ENCODE peak calls at places on chromosomes 13 and 19, in nine cellular contexts. One of them, this sample, is unnamed.

GRCh38 chr13:108005231-108005630 is 210.1 kb downstream of the LIG4 start:
- DNase-seq in tibial nerve: no peak
- DNase-seq in cardiac muscle cell: no peak
- DNase-seq in left ventricle myocardium inferior: no peak
- DNase-seq in transverse colon: no peak
- DNase-seq in omental fat pad: no peak
- DNase-seq in GM12865: no peak
- DNase-seq in coronary artery: no peak
- DNase-seq in Peyer's patch: no peak
- DNase-seq in this sample: no peak

GRCh38 chr19:36081385-36081784 is 26.7 kb downstream of the WDR62 start:
- DNase-seq in transverse colon: no peak
- DNase-seq in cardiac muscle cell: no peak
- DNase-seq in omental fat pad: no peak
- DNase-seq in Peyer's patch: no peak
- DNase-seq in coronary artery: no peak
- DNase-seq in GM12865: no peak
- DNase-seq in left ventricle myocardium inferior: no peak
- DNase-seq in tibial nerve: peak
- DNase-seq in this sample: no peak

GRCh38 chr13:39025433-39025839 is 12.5 kb downstream of the PROSER1 start:
- DNase-seq in tibial nerve: no peak
- DNase-seq in Peyer's patch: no peak
- DNase-seq in left ventricle myocardium inferior: no peak
- DNase-seq in transverse colon: peak
- DNase-seq in omental fat pad: no peak
- DNase-seq in coronary artery: no peak
- DNase-seq in cardiac muscle cell: no peak
- DNase-seq in GM12865: no peak
- DNase-seq in this sample: no peak

GRCh38 chr19:54523403-54523802 is 20.8 kb downstream of the LAIR2 start:
- DNase-seq in tibial nerve: no peak
- DNase-seq in left ventricle myocardium inferior: no peak
- DNase-seq in omental fat pad: no peak
- DNase-seq in coronary artery: no peak
- DNase-seq in GM12865: peak
- DNase-seq in transverse colon: no peak
- DNase-seq in Peyer's patch: no peak
- DNase-seq in cardiac muscle cell: no peak
- DNase-seq in this sample: no peak

GRCh38 chr19:10543420-10544241 is at the start of gene ATG4D:
- DNase-seq in omental fat pad: peak
- DNase-seq in GM12865: peak
- DNase-seq in tibial nerve: peak
- DNase-seq in Peyer's patch: peak
- DNase-seq in cardiac muscle cell: peak
- DNase-seq in transverse colon: peak
- DNase-seq in left ventricle myocardium inferior: peak
- DNase-seq in coronary artery: no peak
- DNase-seq in this sample: peak

GRCh38 chr13:21984156-21984555 is 313.3 kb downstream of the FGF9 start:
- DNase-seq in omental fat pad: no peak
- DNase-seq in left ventricle myocardium inferior: no peak
- DNase-seq in GM12865: no peak
- DNase-seq in cardiac muscle cell: no peak
- DNase-seq in transverse colon: no peak
- DNase-seq in Peyer's patch: no peak
- DNase-seq in coronary artery: no peak
- DNase-seq in tibial nerve: no peak
- DNase-seq in this sample: no peak

GRCh38 chr13:112877066-112877465 is 91.9 kb upstream of the MCF2L start:
- DNase-seq in omental fat pad: no peak
- DNase-seq in transverse colon: no peak
- DNase-seq in tibial nerve: no peak
- DNase-seq in coronary artery: no peak
- DNase-seq in Peyer's patch: peak
- DNase-seq in GM12865: no peak
- DNase-seq in left ventricle myocardium inferior: peak
- DNase-seq in cardiac muscle cell: no peak
- DNase-seq in this sample: no peak

GRCh38 chr13:39039033-39039432 is 777 bp downstream of the NHLRC3 start:
- DNase-seq in tibial nerve: no peak
- DNase-seq in coronary artery: no peak
- DNase-seq in GM12865: peak
- DNase-seq in omental fat pad: no peak
- DNase-seq in cardiac muscle cell: no peak
- DNase-seq in left ventricle myocardium inferior: no peak
- DNase-seq in Peyer's patch: no peak
- DNase-seq in transverse colon: no peak
- DNase-seq in this sample: no peak

GRCh38 chr13:113452942-113453901 is at the start of gene ADPRHL1:
- DNase-seq in cardiac muscle cell: peak
- DNase-seq in coronary artery: peak
- DNase-seq in Peyer's patch: no peak
- DNase-seq in tibial nerve: no peak
- DNase-seq in GM12865: no peak
- DNase-seq in omental fat pad: no peak
- DNase-seq in left ventricle myocardium inferior: peak
- DNase-seq in transverse colon: no peak
- DNase-seq in this sample: no peak

GRCh38 chr13:94662274-94662945 is 49.9 kb downstream of the SOX21 start:
- DNase-seq in cardiac muscle cell: no peak
- DNase-seq in Peyer's patch: no peak
- DNase-seq in omental fat pad: no peak
- DNase-seq in GM12865: no peak
- DNase-seq in transverse colon: no peak
- DNase-seq in coronary artery: no peak
- DNase-seq in left ventricle myocardium inferior: no peak
- DNase-seq in tibial nerve: no peak
- DNase-seq in this sample: no peak

GRCh38 chr19:44582581-44583265 is 30.6 kb upstream of the IGSF23 start:
- DNase-seq in tibial nerve: no peak
- DNase-seq in Peyer's patch: peak
- DNase-seq in cardiac muscle cell: peak
- DNase-seq in transverse colon: peak
- DNase-seq in GM12865: peak
- DNase-seq in left ventricle myocardium inferior: no peak
- DNase-seq in omental fat pad: no peak
- DNase-seq in coronary artery: no peak
- DNase-seq in this sample: no peak

GRCh38 chr19:38173324-38174041 is 50.5 kb downstream of the DPF1 start:
- DNase-seq in GM12865: no peak
- DNase-seq in cardiac muscle cell: no peak
- DNase-seq in Peyer's patch: peak
- DNase-seq in left ventricle myocardium inferior: peak
- DNase-seq in tibial nerve: no peak
- DNase-seq in transverse colon: no peak
- DNase-seq in coronary artery: no peak
- DNase-seq in omental fat pad: no peak
- DNase-seq in this sample: no peak

GRCh38 chr13:49292742-49293498 is 45.2 kb downstream of the CDADC1 start:
- DNase-seq in cardiac muscle cell: peak
- DNase-seq in tibial nerve: peak
- DNase-seq in coronary artery: no peak
- DNase-seq in omental fat pad: no peak
- DNase-seq in left ventricle myocardium inferior: no peak
- DNase-seq in GM12865: no peak
- DNase-seq in transverse colon: no peak
- DNase-seq in Peyer's patch: no peak
- DNase-seq in this sample: no peak

GRCh38 chr13:64274481-64275217 is 2859.0 kb upstream of the PCDH20 start:
- DNase-seq in coronary artery: no peak
- DNase-seq in GM12865: no peak
- DNase-seq in Peyer's patch: no peak
- DNase-seq in left ventricle myocardium inferior: no peak
- DNase-seq in omental fat pad: no peak
- DNase-seq in transverse colon: no peak
- DNase-seq in tibial nerve: no peak
- DNase-seq in cardiac muscle cell: peak
- DNase-seq in this sample: no peak

GRCh38 chr19:19050731-19051130 is 13.1 kb upstream of the SLC25A42 start:
- DNase-seq in left ventricle myocardium inferior: no peak
- DNase-seq in omental fat pad: no peak
- DNase-seq in GM12865: no peak
- DNase-seq in Peyer's patch: no peak
- DNase-seq in coronary artery: no peak
- DNase-seq in transverse colon: no peak
- DNase-seq in cardiac muscle cell: no peak
- DNase-seq in tibial nerve: no peak
- DNase-seq in this sample: no peak

GRCh38 chr13:76210262-76210661 is 574.1 kb downstream of the LMO7 start:
- DNase-seq in coronary artery: no peak
- DNase-seq in tibial nerve: no peak
- DNase-seq in Peyer's patch: no peak
- DNase-seq in transverse colon: no peak
- DNase-seq in GM12865: no peak
- DNase-seq in left ventricle myocardium inferior: peak
- DNase-seq in cardiac muscle cell: peak
- DNase-seq in omental fat pad: no peak
- DNase-seq in this sample: no peak

GRCh38 chr13:111210945-111211469 is 95.9 kb downstream of the ARHGEF7 start:
- DNase-seq in Peyer's patch: no peak
- DNase-seq in GM12865: no peak
- DNase-seq in coronary artery: peak
- DNase-seq in omental fat pad: no peak
- DNase-seq in tibial nerve: no peak
- DNase-seq in left ventricle myocardium inferior: no peak
- DNase-seq in transverse colon: no peak
- DNase-seq in cardiac muscle cell: no peak
- DNase-seq in this sample: no peak

GRCh38 chr19:2478324-2478755 is 2.4 kb downstream of the GADD45B start:
- DNase-seq in tibial nerve: peak
- DNase-seq in left ventricle myocardium inferior: peak
- DNase-seq in omental fat pad: peak
- DNase-seq in GM12865: peak
- DNase-seq in Peyer's patch: peak
- DNase-seq in cardiac muscle cell: peak
- DNase-seq in coronary artery: no peak
- DNase-seq in transverse colon: peak
- DNase-seq in this sample: no peak
- TF ChIP-seq CTCF in tibial nerve: peak
- TF ChIP-seq CTCF in left ventricle myocardium inferior: peak
- TF ChIP-seq CTCF in omental fat pad: no peak
- TF ChIP-seq CTCF in GM12865: peak
- TF ChIP-seq CTCF in Peyer's patch: peak
- TF ChIP-seq CTCF in cardiac muscle cell: peak
- TF ChIP-seq CTCF in coronary artery: no peak
- TF ChIP-seq CTCF in transverse colon: peak
- TF ChIP-seq CTCF in this sample: no peak

DNA sequence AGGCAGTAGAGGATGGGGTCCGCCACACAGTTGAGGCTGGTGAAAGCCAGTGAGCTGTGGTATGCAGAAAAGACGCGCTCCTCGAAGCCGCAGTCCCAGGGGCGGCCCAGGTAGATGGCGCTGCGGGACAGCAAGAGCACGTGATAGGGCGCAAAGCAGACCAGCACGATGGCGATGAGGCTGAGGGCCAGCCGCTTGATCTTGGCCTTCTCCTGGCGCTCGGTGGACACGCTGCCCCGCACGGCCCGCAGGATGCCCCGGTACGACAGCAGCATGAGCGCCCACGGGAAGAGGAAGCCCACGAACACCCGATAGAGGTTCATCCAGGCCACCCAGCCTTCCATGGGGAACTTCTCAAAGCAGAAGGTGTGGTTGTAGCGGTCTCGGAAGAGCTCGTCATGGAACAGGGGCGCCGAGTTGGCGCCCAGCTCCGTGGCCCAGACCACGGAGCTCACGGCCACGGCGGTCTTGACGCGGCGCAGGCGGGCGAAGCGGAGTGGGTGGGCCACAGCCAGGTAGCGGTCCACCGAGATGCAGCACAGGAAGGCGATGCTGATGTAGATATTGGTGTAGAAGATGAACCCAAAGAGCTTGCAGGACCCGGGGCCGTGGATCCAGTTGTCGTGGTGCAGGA is 6.5 kb upstream of the OPA3 start:
- DNase-seq in tibial nerve: no peak
- DNase-seq in Peyer's patch: peak
- DNase-seq in coronary artery: no peak
- DNase-seq in GM12865: peak
- DNase-seq in omental fat pad: no peak
- DNase-seq in left ventricle myocardium inferior: no peak
- DNase-seq in cardiac muscle cell: peak
- DNase-seq in transverse colon: peak
- DNase-seq in this sample: no peak
- TF ChIP-seq CTCF in tibial nerve: peak
- TF ChIP-seq CTCF in Peyer's patch: peak
- TF ChIP-seq CTCF in coronary artery: no peak
- TF ChIP-seq CTCF in GM12865: peak
- TF ChIP-seq CTCF in omental fat pad: no peak
- TF ChIP-seq CTCF in left ventricle myocardium inferior: no peak
- TF ChIP-seq CTCF in cardiac muscle cell: peak
- TF ChIP-seq CTCF in transverse colon: peak
- TF ChIP-seq CTCF in this sample: no peak

DNA sequence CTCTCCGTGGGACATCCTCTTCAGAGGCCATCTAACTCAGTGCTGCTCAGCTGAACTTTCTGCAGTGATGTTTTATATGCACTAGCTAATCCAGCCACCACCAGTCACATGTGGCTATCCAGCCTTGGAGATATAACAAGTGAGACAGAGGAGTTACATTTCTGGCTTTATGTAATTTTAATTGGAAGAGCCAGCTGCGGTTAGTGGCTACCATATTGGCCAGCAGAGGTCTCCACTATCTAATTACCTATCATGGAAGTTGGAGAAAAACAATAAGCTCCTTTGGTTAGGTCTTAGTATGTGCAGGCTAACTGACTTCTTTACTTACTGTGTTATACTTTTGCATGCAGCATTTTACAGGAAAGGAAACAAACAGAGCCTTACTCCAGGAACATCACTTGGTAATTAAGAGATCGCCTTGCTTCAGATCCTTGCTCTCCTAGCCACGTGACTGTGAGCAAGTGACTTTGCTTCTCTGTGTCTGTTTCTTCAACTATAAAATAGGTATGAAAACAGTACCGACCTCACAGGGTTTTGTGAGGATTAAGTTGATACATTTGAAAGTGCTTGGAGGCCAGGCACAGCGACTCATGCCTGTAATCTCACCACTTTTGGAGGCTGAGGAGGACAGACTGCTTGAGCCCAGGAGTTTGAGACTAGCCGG is 1.6 kb upstream of the KLK10 start:
- DNase-seq in tibial nerve: peak
- DNase-seq in coronary artery: no peak
- DNase-seq in transverse colon: no peak
- DNase-seq in Peyer's patch: no peak
- DNase-seq in GM12865: peak
- DNase-seq in cardiac muscle cell: peak
- DNase-seq in left ventricle myocardium inferior: no peak
- DNase-seq in omental fat pad: no peak
- DNase-seq in this sample: peak
- TF ChIP-seq CTCF in tibial nerve: peak
- TF ChIP-seq CTCF in coronary artery: no peak
- TF ChIP-seq CTCF in transverse colon: peak
- TF ChIP-seq CTCF in Peyer's patch: peak
- TF ChIP-seq CTCF in GM12865: peak
- TF ChIP-seq CTCF in cardiac muscle cell: peak
- TF ChIP-seq CTCF in left ventricle myocardium inferior: peak
- TF ChIP-seq CTCF in omental fat pad: no peak
- TF ChIP-seq CTCF in this sample: peak

DNA sequence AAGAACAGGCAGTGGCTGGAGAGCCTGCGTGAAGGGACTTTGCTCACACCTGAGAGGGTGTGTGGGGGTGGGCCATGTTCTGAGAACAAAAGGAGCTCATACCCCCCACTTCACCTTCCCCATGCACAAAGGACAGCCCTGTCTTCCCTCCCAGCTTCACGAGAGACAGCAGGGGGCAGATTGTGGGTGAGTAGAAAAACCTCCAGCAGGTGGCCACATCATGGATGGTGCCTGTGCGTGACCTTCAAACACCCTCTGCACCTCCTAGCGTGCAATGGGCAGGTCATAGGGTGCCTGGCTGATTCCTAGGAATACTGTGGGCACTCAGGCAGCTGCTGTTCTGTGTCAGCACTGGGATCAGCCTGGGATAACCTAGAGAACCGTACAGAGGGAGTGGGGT is 36.3 kb upstream of the PSG9 start:
- DNase-seq in Peyer's patch: no peak
- DNase-seq in left ventricle myocardium inferior: no peak
- DNase-seq in tibial nerve: no peak
- DNase-seq in GM12865: no peak
- DNase-seq in transverse colon: no peak
- DNase-seq in cardiac muscle cell: no peak
- DNase-seq in coronary artery: no peak
- DNase-seq in omental fat pad: no peak
- DNase-seq in this sample: no peak
- TF ChIP-seq CTCF in Peyer's patch: no peak
- TF ChIP-seq CTCF in left ventricle myocardium inferior: no peak
- TF ChIP-seq CTCF in tibial nerve: no peak
- TF ChIP-seq CTCF in GM12865: no peak
- TF ChIP-seq CTCF in transverse colon: no peak
- TF ChIP-seq CTCF in cardiac muscle cell: no peak
- TF ChIP-seq CTCF in coronary artery: no peak
- TF ChIP-seq CTCF in omental fat pad: no peak
- TF ChIP-seq CTCF in this sample: no peak

This sample was measured in GM20000.